ENCODE peak calls at places on chromosomes 4 and X, in nine cellular contexts. J, V, Y, A, E, M, I, X and F are unnamed samples.

GRCh38 chr4:73683033-73683432 is 57.3 kb upstream of the CXCL8 start:
- DNase-seq in V (no peak), M (no peak), Y (no peak), J (no peak), X (no peak), I (no peak), A (no peak), E (no peak), F (no peak)

GRCh38 chrX:38678217-38678616 is 116.9 kb downstream of the TSPAN7 start:
- DNase-seq in J (no peak), X (no peak), Y (no peak), V (no peak), A (no peak), I (no peak), M (no peak), E (no peak), F (no peak)

GRCh38 chr4:170138580-170139194 is 48.9 kb upstream of the AADAT start:
- DNase-seq in X (peak), E (peak), J (peak), A (peak), I (peak), M (peak), V (peak), Y (peak), F (peak)

GRCh38 chrX:9122504-9123245 is 88.7 kb upstream of the FAM9B start:
- DNase-seq in M (no peak), J (no peak), X (no peak), A (no peak), E (no peak), I (peak), Y (no peak), V (peak), F (no peak)

GRCh38 chrX:40314070-40314469 is 216.3 kb upstream of the BCOR start:
- DNase-seq in M (no peak), Y (no peak), X (no peak), V (no peak), I (no peak), A (no peak), J (no peak), E (no peak), F (no peak)

GRCh38 chrX:107826286-107827136 is 845 bp downstream of the MID2 start:
- DNase-seq in Y (no peak), I (peak), A (peak), E (peak), X (peak), V (peak), M (no peak), J (peak), F (peak)

GRCh38 chrX:30570505-30570904 is 7.1 kb downstream of the TASL start:
- DNase-seq in Y (no peak), V (peak), J (no peak), X (peak), A (no peak), E (peak), I (no peak), M (no peak), F (peak)

GRCh38 chr4:174873931-174874330 is 44.2 kb upstream of the ADAM29 start:
- DNase-seq in E (peak), V (no peak), J (no peak), I (no peak), X (no peak), M (no peak), Y (no peak), A (no peak), F (peak)

GRCh38 chr4:7390366-7390765 is 44.4 kb downstream of the PSAPL1 start:
- DNase-seq in A (no peak), E (no peak), Y (no peak), V (no peak), M (no peak), I (no peak), X (no peak), J (no peak), F (no peak)

GRCh38 chr4:3234171-3235029 is 14.6 kb upstream of the MSANTD1 start:
- DNase-seq in M (no peak), J (no peak), V (no peak), Y (no peak), A (no peak), X (no peak), I (no peak), E (no peak), F (no peak)

GRCh38 chr4:3235030-3235345 is 14.0 kb upstream of the MSANTD1 start:
- DNase-seq in V (no peak), M (no peak), Y (no peak), X (no peak), I (no peak), E (no peak), A (no peak), J (no peak), F (no peak)

GRCh38 chr4:3232001-3232400 is 17.0 kb upstream of the MSANTD1 start:
- DNase-seq in X (no peak), M (no peak), A (no peak), Y (no peak), I (no peak), V (no peak), J (no peak), E (no peak), F (no peak)

GRCh38 chr4:3232871-3233271 is 16.1 kb upstream of the MSANTD1 start:
- DNase-seq in M (no peak), I (no peak), Y (no peak), A (no peak), J (no peak), V (no peak), E (no peak), X (no peak), F (no peak)

GRCh38 chr4:3233391-3234071 is 15.4 kb upstream of the MSANTD1 start:
- DNase-seq in X (no peak), I (no peak), J (no peak), E (no peak), M (no peak), Y (no peak), A (no peak), V (peak), F (no peak)
- TF ChIP-seq CTCF in X (no peak), I (no peak), J (no peak), E (no peak), M (no peak), Y (no peak), A (no peak), V (peak), F (no peak)

GRCh38 chr4:15945516-15945915 is 7.0 kb upstream of the FGFBP1 start:
- DNase-seq in A (no peak), M (no peak), J (no peak), I (no peak), X (peak), Y (no peak), V (no peak), E (peak), F (no peak)

GRCh38 chr4:15944895-15945294 is 6.4 kb upstream of the FGFBP1 start:
- DNase-seq in E (no peak), I (no peak), Y (no peak), V (no peak), M (no peak), J (no peak), X (no peak), A (no peak), F (no peak)

GRCh38 chr4:15951781-15952180 is 11.2 kb downstream of the FGFBP2 start:
- DNase-seq in I (no peak), Y (no peak), J (no peak), A (no peak), E (no peak), X (no peak), V (no peak), M (no peak), F (no peak)

GRCh38 chr4:15948826-15949225 is 10.3 kb upstream of the FGFBP1 start:
- DNase-seq in A (no peak), V (no peak), X (no peak), M (no peak), E (no peak), J (no peak), Y (no peak), I (no peak), F (no peak)

GRCh38 chr4:15947684-15948083 is 9.1 kb upstream of the FGFBP1 start:
- DNase-seq in A (no peak), J (no peak), E (no peak), X (no peak), I (no peak), M (no peak), V (no peak), Y (no peak), F (no peak)
- TF ChIP-seq CTCF in A (no peak), J (no peak), E (no peak), X (no peak), I (no peak), M (no peak), V (no peak), Y (no peak), F (no peak)

GRCh38 chrX:95823796-95824195 is 860.8 kb upstream of the DIAPH2 start:
- DNase-seq in V (no peak), M (no peak), A (no peak), I (no peak), J (no peak), Y (no peak), X (no peak), E (no peak), F (no peak)
- TF ChIP-seq CTCF in V (no peak), M (no peak), A (no peak), I (no peak), J (no peak), Y (no peak), X (no peak), E (no peak), F (no peak)

DNA sequence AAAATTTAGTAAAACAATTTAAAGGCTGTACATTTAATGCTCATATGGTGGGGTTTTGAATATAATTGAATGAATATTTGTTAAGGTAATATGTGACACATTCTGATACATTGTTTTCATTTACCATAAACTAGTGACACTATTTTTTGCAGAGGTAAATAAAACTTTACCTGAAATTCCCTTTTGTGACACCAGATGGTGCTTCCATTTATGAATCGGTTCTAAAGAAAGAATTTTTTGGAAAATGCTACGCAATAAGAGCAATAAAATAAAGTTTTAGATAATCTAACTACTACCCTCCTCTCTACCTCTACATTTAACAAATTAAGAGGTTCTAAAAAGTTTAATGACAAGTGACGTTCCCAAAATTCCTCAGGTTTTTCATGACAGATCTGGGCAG is 448.9 kb downstream of the MAGEB5 start:
- DNase-seq in Y (no peak), E (no peak), I (no peak), X (no peak), V (no peak), J (no peak), M (no peak), A (no peak), F (no peak)
- TF ChIP-seq CTCF in Y (no peak), E (no peak), I (no peak), X (no peak), V (no peak), J (no peak), M (no peak), A (no peak), F (no peak)

GRCh38 chr4:88137112-88137511 is 21.3 kb downstream of the ABCG2 start:
- DNase-seq in Y (no peak), I (no peak), X (no peak), J (no peak), A (no peak), V (peak), M (no peak), E (no peak), F (no peak)
- TF ChIP-seq CTCF in Y (no peak), I (no peak), X (no peak), J (no peak), A (no peak), V (no peak), M (no peak), E (no peak), F (no peak)

GRCh38 chr4:82710202-82710929 is 88.2 kb downstream of the SCD5 start:
- DNase-seq in I (no peak), Y (no peak), M (no peak), J (no peak), A (no peak), V (no peak), E (no peak), X (no peak), F (no peak)
- TF ChIP-seq CTCF in I (no peak), Y (no peak), M (no peak), J (no peak), A (no peak), V (no peak), E (no peak), X (no peak), F (no peak)

DNA sequence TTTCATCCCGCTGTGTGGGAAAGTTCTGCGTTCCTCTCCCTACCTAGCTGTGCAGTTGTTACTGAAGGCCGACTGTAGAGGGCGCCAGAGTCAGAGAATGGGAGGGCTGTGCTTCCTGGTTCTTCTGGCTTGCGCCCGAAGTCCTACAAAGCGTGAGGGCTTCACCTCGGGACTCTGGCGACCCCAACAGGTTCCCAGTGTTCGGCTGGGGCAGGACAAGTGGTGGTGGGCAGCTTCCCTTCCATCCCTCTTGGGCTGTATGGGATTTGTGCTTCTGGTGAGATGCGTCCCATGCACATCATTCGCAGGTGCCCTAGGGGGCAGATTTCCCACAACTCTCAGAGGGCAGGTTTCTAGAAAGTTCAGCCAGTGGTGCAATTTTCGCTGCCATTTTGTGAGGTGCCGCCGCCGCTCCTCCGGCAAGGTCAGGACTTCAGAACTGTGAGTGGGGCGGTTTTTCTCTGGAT is 27.3 kb downstream of the CT45A3 start:
- DNase-seq in M (no peak), I (no peak), V (no peak), E (peak), Y (peak), X (no peak), A (no peak), J (peak), F (peak)
- TF ChIP-seq CTCF in M (peak), I (no peak), V (peak), E (peak), Y (no peak), X (no peak), A (peak), J (peak), F (no peak)

DNA sequence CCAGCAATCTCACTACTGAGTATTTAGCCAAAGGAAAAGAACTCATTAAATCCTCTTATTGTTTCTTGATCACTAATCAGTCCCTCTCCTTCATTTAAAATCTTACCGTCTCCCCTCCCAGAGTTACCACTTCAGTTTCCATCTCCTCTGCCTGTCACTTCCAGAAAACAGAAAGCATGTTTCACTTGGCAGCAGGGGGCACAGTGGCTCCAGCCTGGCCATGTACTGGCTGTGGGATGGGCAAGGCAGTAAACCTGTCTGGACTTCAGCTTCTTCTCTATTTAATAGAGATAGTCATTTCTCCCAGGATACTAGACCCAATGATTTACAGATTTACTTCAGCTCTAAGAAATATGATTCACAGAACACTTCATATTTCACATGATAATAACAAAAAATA is 63.2 kb downstream of the CD40LG start:
- DNase-seq in A (no peak), V (peak), X (peak), J (peak), E (peak), I (peak), Y (peak), M (peak), F (peak)
- TF ChIP-seq CTCF in A (peak), V (peak), X (peak), J (peak), E (peak), I (peak), Y (no peak), M (peak), F (no peak)

DNA sequence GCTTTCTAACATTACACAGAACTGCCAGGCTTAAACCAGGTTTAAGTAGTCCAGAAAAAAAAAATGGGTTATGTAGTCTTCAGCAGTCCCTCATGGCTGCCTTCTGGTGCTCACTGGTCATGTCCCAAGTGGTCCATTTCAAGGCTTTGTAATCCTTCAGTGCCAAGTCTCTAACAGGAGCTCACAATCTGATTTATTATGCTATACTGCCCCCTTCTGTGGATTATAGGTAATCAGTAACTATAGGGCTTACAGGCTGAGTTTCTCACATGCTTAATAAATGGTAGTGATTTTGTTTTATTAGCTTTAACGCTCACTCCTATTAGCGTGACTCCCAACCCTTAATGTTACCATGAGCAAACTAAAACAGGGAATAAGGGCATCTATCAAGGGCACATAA is 92.5 kb upstream of the EDA2R start:
- DNase-seq in A (no peak), J (peak), I (no peak), M (peak), V (peak), X (peak), E (peak), Y (no peak), F (no peak)
- TF ChIP-seq CTCF in A (peak), J (peak), I (peak), M (peak), V (peak), X (peak), E (peak), Y (peak), F (no peak)

GRCh38 chr4:4384837-4385236 is 2.1 kb upstream of the NSG1 start:
- DNase-seq in V (peak), I (no peak), A (no peak), Y (no peak), X (no peak), M (no peak), E (peak), J (peak), F (no peak)
- TF ChIP-seq CTCF in V (peak), I (no peak), A (no peak), Y (no peak), X (peak), M (peak), E (peak), J (no peak), F (no peak)